ENCODE peak calls at places on chromosomes 1 and 21, in nine cellular contexts. R, U, A, H, S, J, Y, D and O are unnamed samples.

GRCh38 chr1:55313903-55314302 is 98.7 kb upstream of the USP24 start:
- DNase-seq in Y (no peak), S (no peak), R (no peak), D (no peak), H (no peak), A (no peak), U (no peak), J (no peak), O (no peak)

GRCh38 chr21:41877901-41878830 is 978 bp downstream of the PRDM15 start:
- DNase-seq in S (no peak), H (peak), J (no peak), R (peak), D (no peak), Y (peak), U (peak), A (peak), O (peak)

GRCh38 chr1:47424336-47424982 is 8.4 kb downstream of the FOXE3 start:
- DNase-seq in U (peak), R (no peak), S (no peak), Y (peak), A (peak), D (peak), J (no peak), H (peak), O (peak)

GRCh38 chr1:86137458-86137857 is 19.1 kb downstream of the COL24A1 start:
- DNase-seq in U (peak), A (no peak), J (no peak), H (peak), Y (no peak), S (peak), R (peak), D (no peak), O (peak)

GRCh38 chr1:228277491-228278431 is 69.9 kb downstream of the OBSCN start:
- DNase-seq in R (no peak), A (no peak), Y (no peak), S (no peak), D (no peak), H (no peak), J (no peak), U (no peak), O (no peak)

GRCh38 chr21:46153259-46154154 is 1.9 kb downstream of the FTCD start:
- DNase-seq in R (no peak), Y (peak), J (peak), A (no peak), D (peak), U (no peak), H (peak), S (no peak), O (no peak)

GRCh38 chr1:43975249-43975961 is 645 bp downstream of the ATP6V0B start:
- DNase-seq in J (peak), H (no peak), U (no peak), D (peak), R (no peak), A (no peak), Y (peak), S (no peak), O (peak)

GRCh38 chr1:156262461-156263287 is 14.8 kb upstream of the PAQR6 start:
- DNase-seq in A (no peak), H (peak), U (peak), Y (no peak), J (no peak), D (no peak), R (peak), S (peak), O (peak)

GRCh38 chr1:171566467-171566866 is 55.6 kb upstream of the MYOCOS start:
- DNase-seq in R (no peak), U (no peak), D (no peak), S (no peak), H (no peak), Y (no peak), J (no peak), A (no peak), O (no peak)

GRCh38 chr1:73909043-73909567 is 288.9 kb downstream of the LRRIQ3 start:
- DNase-seq in R (no peak), S (no peak), Y (peak), D (no peak), H (no peak), A (no peak), J (no peak), U (no peak), O (no peak)

GRCh38 chr1:171644805-171645483 is 7.5 kb downstream of the MYOC start:
- DNase-seq in U (peak), A (peak), S (no peak), D (peak), H (peak), R (peak), J (peak), Y (peak), O (peak)

GRCh38 chr1:201025571-201026002 is 2.1 kb upstream of the KIF21B start:
- DNase-seq in J (no peak), H (no peak), R (no peak), S (no peak), A (no peak), U (peak), D (peak), Y (peak), O (no peak)

GRCh38 chr1:178310685-178311105 is 186.1 kb downstream of the CLEC20A start:
- DNase-seq in A (peak), U (peak), Y (peak), J (no peak), D (peak), S (peak), H (peak), R (peak), O (peak)

GRCh38 chr1:119873166-119874025 is 22.9 kb downstream of the ADAM30 start:
- DNase-seq in U (peak), D (no peak), S (peak), R (peak), A (no peak), Y (peak), H (peak), J (no peak), O (peak)

GRCh38 chr21:31282095-31282709 is 61.9 kb downstream of the TIAM1 start:
- DNase-seq in D (no peak), Y (no peak), A (no peak), R (peak), S (peak), J (peak), H (peak), U (peak), O (peak)